ENCODE peak calls at places on chromosomes 3 and 15, in four cellular contexts. X, R, Y and F are unnamed samples.

GRCh38 chr3:169619793-169620192 is 43.7 kb downstream of the MECOM start:
- DNase-seq in X (no peak), R (no peak), Y (no peak), F (no peak)

GRCh38 chr15:45641374-45641778 is 6.5 kb downstream of the SQOR start:
- DNase-seq in X (peak), R (no peak), Y (peak), F (peak)

GRCh38 chr3:117104792-117105191 is 395.2 kb downstream of the TUSC7 start:
- DNase-seq in X (no peak), R (no peak), Y (no peak), F (peak)

GRCh38 chr3:101144080-101144479 is 150.9 kb upstream of the ABI3BP start:
- DNase-seq in X (no peak), R (no peak), Y (no peak), F (no peak)

GRCh38 chr3:26118165-26118564 is 328.3 kb downstream of the OXSM start:
- DNase-seq in X (no peak), R (no peak), Y (no peak), F (no peak)

GRCh38 chr3:159852821-159853505 is 135.7 kb upstream of the IL12A start:
- DNase-seq in X (peak), R (peak), Y (peak), F (no peak)

GRCh38 chr3:177746259-177747021 is 549.2 kb upstream of the TBL1XR1 start:
- DNase-seq in X (peak), R (no peak), Y (no peak), F (no peak)

GRCh38 chr15:89671687-89672086 is 7.5 kb downstream of the PLIN1 start:
- DNase-seq in X (no peak), R (no peak), Y (no peak), F (no peak)

GRCh38 chr3:82044918-82045715 is 283.7 kb upstream of the GBE1 start:
- DNase-seq in X (no peak), R (no peak), Y (no peak), F (no peak)

GRCh38 chr3:170869240-170869592 is 779 bp downstream of the RPL22L1 start:
- DNase-seq in X (peak), R (no peak), Y (no peak), F (no peak)

GRCh38 chr15:40439461-40440299 is 1.1 kb upstream of the BAHD1 start:
- DNase-seq in X (peak), R (no peak), Y (peak), F (no peak)

GRCh38 chr15:90553248-90553745 is 23.6 kb downstream of the CRTC3 start:
- DNase-seq in X (peak), R (no peak), Y (no peak), F (peak)

GRCh38 chr3:197224034-197224444 is 74.4 kb downstream of the DLG1 start:
- DNase-seq in X (peak), R (no peak), Y (no peak), F (peak)

GRCh38 chr3:45434996-45435395 is 46.6 kb downstream of the LARS2 start:
- DNase-seq in X (no peak), R (no peak), Y (no peak), F (no peak)

GRCh38 chr3:173932624-173933023 is 535.1 kb downstream of the NLGN1 start:
- DNase-seq in X (peak), R (no peak), Y (no peak), F (peak)

GRCh38 chr3:72887723-72888545 is at the start of gene GXYLT2:
- DNase-seq in X (peak), R (peak), Y (peak), F (no peak)

GRCh38 chr15:70299931-70300858 is 202.5 kb upstream of the TLE3 start:
- DNase-seq in X (no peak), R (no peak), Y (peak), F (no peak)

GRCh38 chr3:2810723-2811122 is 299.5 kb downstream of the IL5RA start:
- DNase-seq in X (no peak), R (no peak), Y (no peak), F (no peak)

GRCh38 chr15:65881766-65882434 is 12.6 kb downstream of the RAB11A start:
- DNase-seq in X (no peak), R (no peak), Y (no peak), F (no peak)

GRCh38 chr3:14243782-14244181 is 65.2 kb downstream of the LSM3 start:
- DNase-seq in X (no peak), R (no peak), Y (no peak), F (no peak)

GRCh38 chr3:56754753-56755365 is 46.9 kb downstream of the ARHGEF3 start:
- DNase-seq in X (no peak), R (peak), Y (peak), F (no peak)
- H3K4me3 ChIP-seq in X (no peak), R (peak), Y (no peak), F (no peak)

DNA sequence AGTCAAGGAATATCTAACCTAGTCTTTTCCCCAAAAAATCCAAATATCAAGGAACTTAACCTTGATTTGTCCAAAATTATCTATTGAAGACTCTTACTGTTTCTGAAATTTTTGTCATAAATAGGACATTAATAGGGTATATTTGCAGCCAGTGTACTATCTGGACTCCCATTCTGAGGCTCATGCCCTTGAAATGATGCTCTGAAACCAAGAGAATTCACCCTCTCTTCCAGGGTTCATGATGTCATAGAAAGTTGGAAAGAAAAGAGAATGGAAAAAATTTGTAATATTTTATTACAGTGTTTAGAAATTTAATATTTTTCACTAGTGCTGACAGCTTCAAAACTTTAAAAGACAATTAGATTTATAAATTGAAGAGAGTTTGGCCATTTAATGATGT is 712.5 kb downstream of the MCTP2 start:
- DNase-seq in X (no peak), R (no peak), Y (no peak), F (no peak)
- TF ChIP-seq CTCF in X (no peak), R (no peak), Y (no peak), F (no peak)

DNA sequence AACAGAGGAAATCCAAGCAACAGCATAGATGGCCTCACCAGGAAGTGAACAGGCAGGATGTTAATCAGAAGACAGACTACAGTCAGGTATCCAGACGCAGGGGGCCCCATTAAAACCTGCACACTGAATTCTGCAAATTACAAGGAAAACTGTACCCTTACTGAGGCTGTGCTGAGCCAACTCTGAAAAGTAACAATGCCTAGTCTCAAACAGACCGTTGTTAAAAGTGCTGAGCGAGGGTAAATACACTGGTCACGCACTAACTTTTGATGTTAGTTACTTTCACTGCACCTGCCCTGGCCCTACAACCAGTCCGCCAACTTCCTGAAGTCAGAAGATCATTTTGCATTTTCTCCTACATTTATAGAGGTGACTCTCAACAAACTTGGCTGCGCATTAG is 1.0 kb downstream of the TAMM41 start:
- DNase-seq in X (no peak), R (no peak), Y (no peak), F (no peak)
- H3K4me3 ChIP-seq in X (peak), R (peak), Y (no peak), F (peak)

GRCh38 chr3:156834435-156834834 is 8.3 kb downstream of the LEKR1 start:
- DNase-seq in X (no peak), R (no peak), Y (no peak), F (no peak)

GRCh38 chr3:156838035-156838434 is 11.9 kb downstream of the LEKR1 start:
- DNase-seq in X (no peak), R (no peak), Y (no peak), F (no peak)

GRCh38 chr3:156837130-156837529 is 11.0 kb downstream of the LEKR1 start:
- DNase-seq in X (no peak), R (no peak), Y (no peak), F (no peak)

GRCh38 chr3:156831006-156831405 is 4.9 kb downstream of the LEKR1 start:
- DNase-seq in X (no peak), R (no peak), Y (no peak), F (no peak)

DNA sequence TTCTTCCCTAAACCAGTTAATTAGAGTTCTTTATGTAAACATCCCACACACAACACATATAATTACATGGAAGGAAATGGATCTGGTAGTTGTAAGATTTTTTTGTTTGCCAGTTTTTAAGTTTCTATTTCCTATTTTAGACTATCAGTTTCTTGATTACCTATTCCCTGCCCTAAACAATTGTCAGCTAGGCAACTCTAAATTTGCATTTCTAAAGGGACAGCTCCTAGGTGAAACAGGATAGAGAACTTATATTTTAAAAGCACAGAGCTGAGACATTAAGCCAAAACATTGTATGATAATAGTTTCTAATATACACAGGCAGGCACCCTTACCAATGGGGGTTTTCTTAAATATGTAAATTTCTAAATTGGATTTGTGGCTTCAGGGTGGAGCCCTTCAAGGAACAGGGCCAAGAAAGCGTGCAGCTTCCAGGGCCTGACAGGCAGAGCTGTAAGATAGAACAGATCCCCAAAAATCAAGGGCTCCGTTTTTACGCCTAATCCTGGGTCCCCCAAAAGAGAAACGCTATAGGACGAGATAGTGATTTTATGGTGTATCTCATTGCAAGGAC is 8.9 kb downstream of the LEKR1 start:
- DNase-seq in X (no peak), R (no peak), Y (no peak), F (no peak)
- TF ChIP-seq CTCF in X (no peak), R (no peak), Y (no peak), F (no peak)

GRCh38 chr3:39750677-39751076 is 58.7 kb upstream of the MYRIP start:
- DNase-seq in X (no peak), R (no peak), Y (no peak), F (no peak)

GRCh38 chr3:39753361-39753760 is 56.0 kb upstream of the MYRIP start:
- DNase-seq in X (no peak), R (no peak), Y (no peak), F (no peak)

GRCh38 chr3:39754549-39754948 is 54.9 kb upstream of the MYRIP start:
- DNase-seq in X (no peak), R (no peak), Y (no peak), F (no peak)

GRCh38 chr3:39752019-39752637 is 57.3 kb upstream of the MYRIP start:
- DNase-seq in X (no peak), R (no peak), Y (no peak), F (no peak)

DNA sequence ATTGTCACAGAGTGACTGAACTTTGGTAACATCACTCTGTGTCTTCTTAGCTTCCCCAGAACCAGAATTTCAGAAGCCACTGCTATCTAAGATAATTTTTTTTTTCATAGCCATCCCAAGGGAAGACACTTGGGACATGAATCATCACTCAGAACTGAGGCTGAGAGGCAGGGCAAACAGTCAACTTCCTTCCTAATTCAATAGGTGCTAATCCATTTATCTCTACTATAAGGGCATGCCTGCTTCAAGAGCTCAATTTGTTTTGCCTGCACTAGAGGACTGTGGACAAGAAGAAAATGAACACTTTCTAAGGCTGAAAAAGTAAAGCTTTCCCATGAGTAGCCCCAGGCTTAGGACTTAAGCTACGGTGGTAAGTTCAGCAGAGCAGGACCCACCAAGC is 56.7 kb upstream of the MYRIP start:
- DNase-seq in X (peak), R (no peak), Y (no peak), F (no peak)
- H3K4me3 ChIP-seq in X (no peak), R (no peak), Y (no peak), F (no peak)

GRCh38 chr15:83207622-83208356 is at the start of gene HDGFL3:
- DNase-seq in X (peak), R (peak), Y (peak), F (no peak)
- TF ChIP-seq CTCF in X (peak), R (no peak), Y (no peak), F (no peak)